ENCODE peak calls at places on chromosomes 6 and 20, in ten cellular contexts. O is PC-9; C is CD8-positive, alpha-beta memory T cell; H is mesendoderm; Z is fibroblast of lung; S is caudate nucleus; P is H1; F is adrenal gland; E is A549; D is tibial nerve. Y is an unnamed sample.

GRCh38 chr6:154156135-154156948 is 117.3 kb downstream of the OPRM1 start:
- DNase-seq in Z (peak; percentile 30), C (peak; percentile 43), F (peak; percentile 14), O (peak; percentile 52), E (peak; percentile 15), D (peak; percentile 14), P (peak; percentile 48), H (peak; percentile 81), S (no peak), Y (no peak)

GRCh38 chr20:56875052-56875663 is 246.1 kb downstream of the TFAP2C start:
- DNase-seq in O (peak; percentile 84), H (peak; percentile 62), D (no peak), Z (peak; percentile 75), C (no peak), S (no peak), F (no peak), E (peak; percentile 65), P (no peak), Y (no peak)

GRCh38 chr6:163937071-163937470 is 522.6 kb downstream of the QKI start:
- DNase-seq in E (no peak), P (no peak), H (no peak), Z (peak; percentile 23), D (no peak), O (no peak), C (no peak), F (no peak), S (no peak), Y (no peak)

GRCh38 chr6:37785688-37786270 is 33.7 kb upstream of the ZFAND3 start:
- DNase-seq in O (no peak), P (no peak), D (no peak), H (no peak), E (no peak), Z (no peak), F (no peak), C (no peak), S (no peak), Y (no peak)

GRCh38 chr20:63060057-63060991 is 53.6 kb upstream of the BHLHE23 start:
- DNase-seq in Z (peak; percentile 64), H (no peak), E (no peak), S (no peak), P (peak; percentile 47), D (no peak), F (peak; percentile 15), O (no peak), C (no peak), Y (no peak)

GRCh38 chr6:38195113-38195635 is 375.6 kb downstream of the ZFAND3 start:
- DNase-seq in D (no peak), O (no peak), H (no peak), S (no peak), F (no peak), Z (no peak), E (no peak), C (no peak), P (peak; percentile 19), Y (no peak)

GRCh38 chr6:112245511-112246203 is 8.7 kb downstream of the LAMA4 start:
- DNase-seq in F (no peak), C (no peak), P (no peak), E (no peak), O (no peak), S (no peak), Z (peak; percentile 93), H (no peak), D (no peak), Y (peak; percentile 71)

GRCh38 chr6:43932259-43932900 is 162.4 kb downstream of the VEGFA start:
- DNase-seq in D (no peak), H (no peak), E (no peak), C (no peak), P (no peak), F (no peak), Z (no peak), S (no peak), O (no peak), Y (no peak)

GRCh38 chr6:26379236-26380139 is 3.4 kb upstream of the BTN2A2 start:
- DNase-seq in F (no peak), E (no peak), C (no peak), P (no peak), H (peak; percentile 59), S (no peak), Z (no peak), O (no peak), D (no peak), Y (no peak)

GRCh38 chr20:10474606-10475184 is 39.6 kb downstream of the SLX4IP start:
- DNase-seq in O (no peak), F (no peak), D (peak; percentile 29), Z (no peak), P (no peak), C (no peak), S (no peak), E (no peak), H (no peak), Y (no peak)

GRCh38 chr20:9516658-9516987 is 2.2 kb downstream of the LAMP5 start:
- DNase-seq in O (no peak), E (no peak), F (no peak), S (no peak), P (no peak), H (no peak), Z (no peak), C (no peak), D (no peak), Y (no peak)

GRCh38 chr6:111870054-111870750 is 3.0 kb downstream of the FYN start:
- DNase-seq in O (no peak), F (no peak), D (no peak), C (peak; percentile 41), S (no peak), H (peak; percentile 67), P (no peak), Z (peak; percentile 16), E (no peak), Y (no peak)

GRCh38 chr20:15682690-15683089 is 890.6 kb downstream of the KIF16B start:
- DNase-seq in D (no peak), H (no peak), Z (peak; percentile 11), S (no peak), F (no peak), E (no peak), C (no peak), P (no peak), O (no peak), Y (no peak)

GRCh38 chr6:25882066-25882496 is 8.0 kb upstream of the SLC17A3 start:
- DNase-seq in E (peak; percentile 10), S (no peak), H (peak; percentile 83), D (no peak), O (peak; percentile 64), P (peak; percentile 72), F (peak; percentile 29), C (no peak), Z (no peak), Y (no peak)

GRCh38 chr20:53981752-53982437 is 88.5 kb downstream of the BCAS1 start:
- DNase-seq in H (no peak), S (no peak), E (no peak), Z (peak; percentile 32), F (no peak), C (no peak), P (no peak), O (no peak), D (no peak), Y (no peak)

GRCh38 chr6:132919476-132919875 is 105.1 kb downstream of the RPS12 start:
- DNase-seq in Z (peak; percentile 96), D (peak; percentile 81), S (no peak), O (peak; percentile 71), E (no peak), F (peak; percentile 66), P (no peak), C (no peak), H (no peak), Y (no peak)

GRCh38 chr6:14806101-14806500 is 439.8 kb upstream of the JARID2 start:
- DNase-seq in S (no peak), E (no peak), D (no peak), F (no peak), P (no peak), O (no peak), C (no peak), Z (no peak), H (no peak), Y (no peak)

GRCh38 chr6:33634203-33634727 is 13.1 kb downstream of the ITPR3 start:
- DNase-seq in Z (no peak), C (no peak), F (peak; percentile 25), E (peak; percentile 18), P (no peak), O (no peak), H (no peak), D (no peak), S (no peak), Y (no peak)

GRCh38 chr6:68778356-68779020 is 143.4 kb downstream of the ADGRB3 start:
- DNase-seq in F (peak; percentile 22), S (no peak), H (peak; percentile 72), Z (peak; percentile 45), D (no peak), E (no peak), C (no peak), O (no peak), P (peak; percentile 50), Y (peak; percentile 85)

GRCh38 chr6:130426078-130426726 is 60.4 kb downstream of the TMEM200A start:
- DNase-seq in F (no peak), P (no peak), H (no peak), S (no peak), O (no peak), D (no peak), Z (peak; percentile 81), E (no peak), C (no peak), Y (no peak)
- H3K27ac ChIP-seq in F (no peak overlapping the region), P (no peak overlapping the region), H (no peak overlapping the region), S (no peak overlapping the region), O (no peak overlapping the region), D (no peak overlapping the region), Z (no peak overlapping the region), E (no peak overlapping the region), C (no peak overlapping the region), Y (no peak overlapping the region)

GRCh38 chr6:157479464-157480303 is 98.7 kb downstream of the ZDHHC14 start:
- DNase-seq in P (no peak), F (no peak), S (no peak), H (no peak), D (no peak), O (no peak), E (no peak), C (no peak), Z (no peak), Y (no peak)
- H3K27ac ChIP-seq in P (no peak overlapping the region), F (no peak overlapping the region), S (no peak overlapping the region), H (no peak overlapping the region), D (no peak overlapping the region), O (no peak overlapping the region), E (no peak overlapping the region), C (no peak overlapping the region), Z (no peak overlapping the region), Y (no peak overlapping the region)

GRCh38 chr6:3664641-3665041 is 86.9 kb downstream of the PXDC1 start:
- DNase-seq in O (no peak), S (no peak), Z (peak; percentile 3), H (peak; percentile 26), E (no peak), D (no peak), F (no peak), C (no peak), P (no peak), Y (peak; percentile 59)
- H3K27ac ChIP-seq in O (no peak overlapping the region), S (peak overlapping the region; percentile 80), Z (no peak overlapping the region), H (no peak overlapping the region), E (no peak overlapping the region), D (no peak overlapping the region), F (no peak overlapping the region), C (no peak overlapping the region), P (no peak overlapping the region), Y (peak overlapping the region; percentile 78)

DNA sequence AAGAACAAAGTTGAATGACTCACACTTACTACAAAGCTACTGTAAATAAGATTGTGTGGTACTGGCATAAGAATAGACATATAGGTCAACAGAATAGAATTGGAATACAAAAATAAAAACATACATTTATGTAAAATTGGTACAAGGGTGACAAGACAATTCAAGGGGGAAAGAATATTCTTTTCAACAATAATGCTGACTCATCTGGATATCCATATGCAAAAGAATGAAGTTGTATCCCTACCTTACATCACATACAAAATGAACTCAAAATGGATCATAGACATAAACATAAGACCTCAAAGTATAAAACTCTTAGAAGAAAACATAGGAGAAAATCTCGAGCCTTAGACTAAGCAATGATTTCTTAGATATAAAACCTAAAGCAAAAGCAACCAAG is 50.9 kb downstream of the TRMT6 start:
- DNase-seq in P (no peak), F (no peak), S (no peak), C (no peak), Z (no peak), H (no peak), O (no peak), D (no peak), E (no peak), Y (no peak)
- H3K27ac ChIP-seq in P (no peak overlapping the region), F (no peak overlapping the region), S (no peak overlapping the region), C (no peak overlapping the region), Z (no peak overlapping the region), H (no peak overlapping the region), O (no peak overlapping the region), D (no peak overlapping the region), E (no peak overlapping the region), Y (no peak overlapping the region)

Y was measured in SK-N-MC.